ENCODE peak calls at places on chromosomes 6 and 20, in five cellular contexts. K, C, U, E and G are unnamed samples.
A peak's percentile ranks its signal among the peaks of the same experiment; 100 is the strongest.

GRCh38 chr6:14880717-14881116 is 365.2 kb upstream of the JARID2 start:
- DNase-seq in C (no peak), E (no peak), K (no peak), U (no peak), G (no peak)

GRCh38 chr6:150605333-150605732 is 5.6 kb downstream of the PLEKHG1 start:
- DNase-seq in E (no peak), K (no peak), U (no peak), C (no peak), G (no peak)

GRCh38 chr20:43590036-43590391 is 723 bp upstream of the IFT52 start:
- DNase-seq in U (no peak), C (no peak), E (no peak), K (no peak), G (no peak)

GRCh38 chr6:46170357-46171289 is at the start of gene ENPP5:
- DNase-seq in C (peak; percentile 94), U (peak; percentile 76), K (peak; percentile 80), E (peak; percentile 86), G (peak; percentile 87)

GRCh38 chr20:47586648-47587306 is 85.1 kb downstream of the NCOA3 start:
- DNase-seq in U (no peak), C (no peak), K (no peak), E (no peak), G (no peak)

GRCh38 chr20:50425076-50425475 is 85.1 kb upstream of the PTPN1 start:
- DNase-seq in U (peak; percentile 54), C (no peak), K (no peak), E (no peak), G (peak; percentile 54)

GRCh38 chr6:132661906-132662305 is 2.9 kb upstream of the TAAR1 start:
- DNase-seq in C (no peak), E (no peak), U (no peak), K (no peak), G (no peak)

GRCh38 chr20:2298116-2298515 is 2.3 kb downstream of the TGM3 start:
- DNase-seq in K (no peak), U (no peak), C (no peak), E (no peak), G (no peak)

GRCh38 chr20:3509064-3509463 is 38.2 kb downstream of the ATRN start:
- DNase-seq in U (no peak), K (no peak), C (no peak), E (no peak), G (no peak)

GRCh38 chr6:133887478-133887877 is 1.4 kb upstream of the TCF21 start:
- DNase-seq in K (no peak), U (no peak), E (no peak), C (no peak), G (no peak)
- H3K27ac ChIP-seq in K (no peak overlapping the region), U (no peak overlapping the region), E (no peak overlapping the region), C (no peak overlapping the region), G (no peak overlapping the region)

GRCh38 chr6:20946037-20946436 is 411.8 kb downstream of the CDKAL1 start:
- DNase-seq in U (no peak), E (peak; percentile 85), C (no peak), K (no peak), G (no peak)
- TF ChIP-seq CTCF in U (no peak), E (peak; percentile 36), C (no peak), K (no peak), G (no peak)

DNA sequence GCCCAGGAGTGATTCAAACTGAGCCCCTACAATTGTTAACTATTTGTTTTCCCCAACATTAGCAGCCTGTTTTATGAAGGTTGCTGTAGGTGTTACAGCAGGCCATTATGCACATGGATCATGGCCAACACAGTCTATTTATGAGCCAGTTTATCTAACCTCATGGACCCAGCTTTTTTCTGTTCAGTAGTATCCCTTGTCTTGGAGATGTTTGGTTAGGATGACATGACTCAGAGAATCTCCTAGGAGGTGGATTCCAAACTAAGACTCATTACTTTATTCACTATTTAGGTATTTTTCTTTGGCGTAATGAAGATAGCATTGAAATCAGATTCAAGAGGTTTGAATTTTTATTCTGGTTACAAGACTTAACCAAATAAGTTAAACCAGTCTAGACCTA is 62.8 kb upstream of the TFB1M start:
- DNase-seq in C (no peak), K (no peak), U (no peak), E (peak; percentile 86), G (peak; percentile 31)
- H3K27ac ChIP-seq in C (no peak overlapping the region), K (no peak overlapping the region), U (no peak overlapping the region), E (no peak overlapping the region), G (no peak overlapping the region)

DNA sequence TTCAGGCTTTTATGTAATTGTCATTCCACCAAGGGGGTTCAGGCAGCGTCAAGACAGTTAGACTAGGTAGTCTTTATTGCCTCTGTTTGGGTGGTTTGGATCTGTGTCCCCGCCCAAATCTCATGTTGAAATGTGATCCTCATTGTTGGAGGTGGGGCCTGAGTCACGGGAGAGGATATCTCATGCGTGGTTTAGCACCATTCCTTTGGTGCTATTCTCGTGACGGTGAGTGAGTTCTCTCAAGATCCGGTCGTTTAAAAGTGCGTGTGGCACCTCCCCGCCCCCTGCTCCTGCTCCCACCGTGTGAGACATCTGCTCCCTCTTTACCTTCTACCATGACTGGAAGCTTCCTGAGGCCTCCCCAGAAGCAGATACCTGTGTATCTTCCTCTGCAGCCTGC is 51.3 kb upstream of the FOXC1 start:
- DNase-seq in C (no peak), U (no peak), K (no peak), E (no peak), G (no peak)
- TF ChIP-seq CTCF in C (no peak), U (no peak), K (no peak), E (no peak), G (no peak)

DNA sequence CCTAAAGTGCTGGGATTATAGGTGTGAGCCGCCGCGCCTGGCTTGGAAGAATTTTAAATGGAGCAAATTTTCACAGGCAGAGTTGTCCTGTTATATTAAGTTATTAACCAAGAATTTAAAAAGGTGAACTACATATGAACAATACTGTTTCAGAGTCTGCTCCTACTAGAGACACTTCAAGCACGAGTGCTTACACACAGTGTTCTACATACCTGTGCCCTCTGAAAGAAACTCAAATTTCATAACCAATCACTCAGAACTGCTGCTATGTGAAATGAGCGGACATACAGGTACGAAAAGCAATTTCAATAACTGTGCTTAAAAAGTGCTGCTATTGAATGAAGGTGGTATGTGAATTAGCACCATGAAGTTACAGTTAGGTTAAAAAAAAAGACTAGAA is 262.0 kb downstream of the SYNE1 start:
- DNase-seq in C (no peak), U (no peak), E (no peak), K (no peak), G (no peak)
- H3K27ac ChIP-seq in C (no peak overlapping the region), U (no peak overlapping the region), E (no peak overlapping the region), K (no peak overlapping the region), G (no peak overlapping the region)

DNA sequence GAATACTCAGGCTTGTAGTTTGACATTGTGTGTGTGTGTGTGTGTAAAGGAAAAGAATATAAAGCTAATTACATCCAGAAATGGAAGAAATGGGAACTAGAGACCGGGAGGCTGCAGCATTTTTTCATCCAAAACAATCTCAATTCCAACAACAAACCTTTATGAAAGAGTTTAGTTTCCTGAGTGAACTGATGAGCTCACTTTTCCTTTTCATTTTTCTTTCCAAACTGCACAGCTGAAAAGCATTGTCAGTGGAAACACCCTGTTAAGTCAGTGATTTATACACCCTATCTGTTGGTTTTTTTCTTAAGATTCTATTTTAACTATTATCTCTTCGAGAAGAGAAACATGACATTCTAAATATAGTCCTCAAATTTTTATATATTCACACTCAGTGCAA is 130.9 kb downstream of the RFPL4B start:
- DNase-seq in U (no peak), E (no peak), C (no peak), K (no peak), G (no peak)
- TF ChIP-seq CTCF in U (no peak), E (no peak), C (no peak), K (no peak), G (no peak)

GRCh38 chr6:71460933-71461332 is 172.3 kb downstream of the OGFRL1 start:
- DNase-seq in U (no peak), K (no peak), E (peak; percentile 74), C (no peak), G (no peak)
- H3K27ac ChIP-seq in U (no peak overlapping the region), K (no peak overlapping the region), E (peak overlapping the region; percentile 15), C (no peak overlapping the region), G (no peak overlapping the region)

GRCh38 chr20:33897313-33897912 is 86.3 kb downstream of the CHMP4B start:
- DNase-seq in U (no peak), K (no peak), C (no peak), E (no peak), G (no peak)
- TF ChIP-seq CTCF in U (peak; percentile 7), K (peak; percentile 13), C (no peak), E (no peak), G (peak; percentile 27)

GRCh38 chr6:2245103-2245953 is at the start of gene GMDS:
- DNase-seq in C (peak; percentile 82), K (peak; percentile 92), U (peak; percentile 88), E (peak; percentile 87), G (peak; percentile 89)
- H3K27ac ChIP-seq in C (peak within 1 kb of the TSS; percentile 97), K (peak within 1 kb of the TSS; percentile 85), U (peak within 1 kb of the TSS; percentile 90), E (peak within 1 kb of the TSS; percentile 63), G (peak within 1 kb of the TSS; percentile 86)